ENCODE peak calls at places on chromosomes 16 and 17, in five cellular contexts. R, P, G, N and K are unnamed samples. For H3K36me3 and H3K27me3, the result is how much of the 10 kb centered on the place peaks cover.

GRCh38 chr17:61250335-61250890 is 149.2 kb upstream of the TBX2 start:
- DNase-seq in R (no peak), P (no peak), G (no peak), N (no peak), K (no peak)

GRCh38 chr16:6018848-6019489 is 921.4 kb upstream of the EEF2KMT start:
- DNase-seq in R (no peak), P (no peak), G (no peak), N (no peak), K (no peak)

GRCh38 chr16:15544405-15544804 is 98.5 kb downstream of the MARF1 start:
- DNase-seq in R (no peak), P (no peak), G (no peak), N (no peak), K (no peak)

GRCh38 chr16:51651061-51651466 is 500.0 kb upstream of the SALL1 start:
- DNase-seq in R (no peak), P (no peak), G (no peak), N (no peak), K (no peak)

GRCh38 chr17:29572691-29573557 is 4.4 kb downstream of the TP53I13 start:
- DNase-seq in R (no peak), P (peak), G (peak), N (peak), K (no peak)

GRCh38 chr17:6597727-6598126 is 41.4 kb upstream of the PITPNM3 start:
- DNase-seq in R (no peak), P (no peak), G (no peak), N (no peak), K (no peak)

GRCh38 chr17:69607162-69607834 is 192.8 kb downstream of the MAP2K6 start:
- DNase-seq in R (no peak), P (peak), G (peak), N (peak), K (no peak)

GRCh38 chr17:8119575-8120519 is 1.5 kb upstream of the ALOXE3 start:
- DNase-seq in R (peak), P (peak), G (peak), N (peak), K (peak)

GRCh38 chr16:89536886-89537548 is 23.5 kb upstream of the RPL13 start:
- DNase-seq in R (no peak), P (no peak), G (no peak), N (no peak), K (no peak)

GRCh38 chr16:11552445-11552844 is 34.3 kb downstream of the LITAF start:
- DNase-seq in R (no peak), P (no peak), G (no peak), N (no peak), K (no peak)

GRCh38 chr16:75306102-75306762 is 54.8 kb upstream of the BCAR1 start:
- DNase-seq in R (no peak), P (peak), G (peak), N (no peak), K (no peak)

GRCh38 chr16:83615131-83615530 is 192.6 kb upstream of the HSBP1 start:
- DNase-seq in R (peak), P (no peak), G (no peak), N (no peak), K (no peak)

GRCh38 chr17:10156579-10157488 is 41.6 kb downstream of the GAS7 start:
- DNase-seq in R (peak), P (no peak), G (peak), N (peak), K (no peak)

GRCh38 chr17:72501404-72502110 is 380.7 kb downstream of the SOX9 start:
- DNase-seq in R (no peak), P (no peak), G (peak), N (no peak), K (no peak)

GRCh38 chr16:17461951-17462729 is 8.6 kb downstream of the XYLT1 start:
- DNase-seq in R (no peak), P (no peak), G (no peak), N (no peak), K (no peak)

GRCh38 chr17:57665128-57665527 is 80.0 kb downstream of the CCDC182 start:
- DNase-seq in R (no peak), P (peak), G (no peak), N (no peak), K (no peak)

GRCh38 chr17:4980644-4981216 is 6.7 kb downstream of the CAMTA2 start:
- DNase-seq in R (no peak), P (no peak), G (no peak), N (no peak), K (no peak)

GRCh38 chr16:66742409-66742808 is 9.0 kb downstream of the DYNC1LI2 start:
- DNase-seq in R (no peak), P (no peak), G (no peak), N (no peak), K (no peak)

GRCh38 chr16:82061861-82062525 is 26.9 kb downstream of the HSD17B2 start:
- DNase-seq in R (no peak), P (no peak), G (no peak), N (no peak), K (no peak)

GRCh38 chr17:66567234-66568170 is 265.1 kb downstream of the PRKCA start:
- DNase-seq in R (peak), P (peak), G (peak), N (peak), K (no peak)

GRCh38 chr16:27829975-27830374 is 233.5 kb downstream of the GSG1L start:
- DNase-seq in R (no peak), P (peak), G (no peak), N (no peak), K (no peak)

GRCh38 chr17:76996741-76997694 is 128.8 kb downstream of the MGAT5B start:
- DNase-seq in R (no peak), P (no peak), G (no peak), N (no peak), K (no peak)

GRCh38 chr16:19948186-19949104 is 63.8 kb upstream of the GPRC5B start:
- DNase-seq in R (no peak), P (no peak), G (no peak), N (no peak), K (no peak)

GRCh38 chr17:45096141-45096540 is 35.0 kb downstream of the NMT1 start:
- DNase-seq in R (no peak), P (no peak), G (no peak), N (no peak), K (no peak)

GRCh38 chr16:46629331-46629843 is 8.2 kb upstream of the SHCBP1 start:
- DNase-seq in R (no peak), P (no peak), G (no peak), N (no peak), K (no peak)

GRCh38 chr17:66560691-66561090 is 258.3 kb downstream of the PRKCA start:
- DNase-seq in R (no peak), P (no peak), G (no peak), N (no peak), K (no peak)

GRCh38 chr16:67950335-67950843 is 6.5 kb upstream of the LCAT start:
- DNase-seq in R (no peak), P (no peak), G (no peak), N (no peak), K (no peak)
- H3K36me3 ChIP-seq in R (half or more), P (under half), G (half or more), N (half or more), K (half or more)

GRCh38 chr16:13781579-13782338 is 138.2 kb upstream of the ERCC4 start:
- DNase-seq in R (no peak), P (no peak), G (no peak), N (no peak), K (no peak)

GRCh38 chr16:13779676-13780075 is 140.3 kb upstream of the ERCC4 start:
- DNase-seq in R (no peak), P (no peak), G (no peak), N (no peak), K (no peak)

GRCh38 chr16:13780841-13781553 is 139.0 kb upstream of the ERCC4 start:
- DNase-seq in R (no peak), P (no peak), G (no peak), N (no peak), K (no peak)

GRCh38 chr16:13780406-13780805 is 139.5 kb upstream of the ERCC4 start:
- DNase-seq in R (no peak), P (no peak), G (no peak), N (no peak), K (no peak)
- H3K4me3 ChIP-seq in R (no peak), P (no peak), G (no peak), N (no peak), K (no peak)

DNA sequence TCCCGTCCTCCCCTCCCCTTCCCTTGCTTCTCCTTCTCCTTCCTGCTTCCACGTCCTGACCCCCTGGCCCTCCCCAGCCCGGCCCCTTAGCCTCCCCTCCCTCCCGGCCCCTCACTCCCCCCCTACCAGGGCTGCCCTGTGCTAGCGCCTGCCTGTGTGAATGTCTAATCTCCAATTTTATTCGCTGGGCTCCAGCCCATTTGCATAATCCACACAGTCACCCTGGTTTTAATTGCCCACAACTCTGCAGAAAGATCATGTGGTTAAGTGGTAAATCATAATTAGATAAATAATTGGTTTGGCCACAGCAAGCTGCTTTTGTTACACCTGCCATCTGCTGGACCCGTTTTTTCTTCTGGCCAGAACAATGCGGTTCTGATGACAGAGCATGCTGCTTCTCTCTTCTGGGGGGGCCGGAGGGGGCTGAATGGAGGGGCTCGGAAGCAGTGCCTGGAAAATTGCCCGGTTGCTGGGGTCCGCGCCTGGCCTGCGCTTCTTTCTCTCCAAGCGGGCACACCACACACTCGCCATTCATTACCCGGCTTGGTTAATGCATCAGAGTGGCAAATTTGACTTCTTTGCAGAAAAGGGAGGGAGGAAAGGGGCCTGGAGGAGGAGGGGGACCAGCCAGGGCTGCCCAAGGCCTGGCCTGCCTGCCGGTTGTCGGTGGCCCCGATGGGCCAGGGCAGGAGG is 19.5 kb upstream of the GSE1 start:
- DNase-seq in R (no peak), P (no peak), G (no peak), N (no peak), K (no peak)
- H3K27me3 ChIP-seq in R (under half), P (under half), G (under half), N (under half), K (under half)

DNA sequence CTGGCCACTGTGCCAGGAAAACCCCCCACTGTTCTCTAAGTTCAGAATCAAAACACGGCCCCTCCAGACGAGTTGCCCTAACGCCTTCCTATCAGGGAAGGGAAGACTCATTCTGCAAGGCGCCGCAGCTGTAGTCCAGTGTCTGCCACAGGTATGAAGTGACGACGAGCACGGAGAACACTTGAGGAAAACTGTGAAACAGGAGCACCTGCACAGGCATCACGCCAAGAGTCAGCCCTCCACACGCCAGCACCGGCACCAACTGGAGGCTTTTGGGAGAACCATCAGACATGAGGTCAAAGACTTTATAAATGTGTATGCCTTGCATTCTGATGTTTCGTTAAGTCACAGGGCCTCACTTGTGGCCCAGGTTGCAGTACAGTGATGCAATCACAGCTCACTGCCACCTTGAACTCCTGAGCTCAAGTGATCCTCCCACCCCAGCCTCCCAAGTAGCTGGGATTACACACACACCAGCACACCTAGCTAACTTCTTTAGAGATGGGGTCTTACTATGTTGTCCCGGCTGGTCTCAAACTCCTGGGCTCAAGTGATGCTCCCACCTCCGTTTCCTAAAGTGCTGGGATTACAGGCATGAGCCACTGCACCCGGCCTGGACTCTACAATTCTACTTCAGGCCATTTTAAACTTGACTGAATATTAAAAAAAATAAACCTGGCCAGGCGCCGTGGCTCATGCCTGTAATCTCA is 22.9 kb downstream of the KLHDC4 start:
- DNase-seq in R (no peak), P (no peak), G (no peak), N (no peak), K (no peak)
- H3K36me3 ChIP-seq in R (half or more), P (under half), G (half or more), N (under half), K (under half)

DNA sequence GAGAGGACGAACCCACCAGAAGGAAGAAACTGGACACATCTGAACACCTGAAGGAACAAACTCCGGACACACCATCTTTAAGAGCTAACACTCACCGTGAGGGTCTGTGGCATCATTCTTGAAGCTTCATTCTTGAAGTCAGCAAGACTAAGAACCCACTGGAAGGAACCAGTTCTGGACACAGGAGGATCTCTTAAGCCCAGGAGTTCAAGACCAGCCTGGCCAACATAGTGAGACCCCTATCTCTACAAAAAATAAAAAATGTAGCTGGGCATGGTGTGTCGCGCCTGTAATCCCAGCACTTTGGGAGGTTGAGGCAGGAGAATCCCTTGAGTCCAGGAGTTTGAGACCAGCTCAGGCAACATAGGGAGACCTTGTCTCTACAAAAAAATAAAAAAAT is 20.5 kb upstream of the WIPF2 start:
- DNase-seq in R (no peak), P (no peak), G (no peak), N (no peak), K (no peak)
- H3K4me3 ChIP-seq in R (no peak), P (no peak), G (no peak), N (no peak), K (no peak)

GRCh38 chr17:62629556-62630364 is 2.3 kb downstream of the MRC2 start:
- DNase-seq in R (no peak), P (no peak), G (no peak), N (no peak), K (no peak)

GRCh38 chr17:62626719-62627218 is 701 bp upstream of the MRC2 start:
- DNase-seq in R (no peak), P (no peak), G (no peak), N (peak), K (no peak)

GRCh38 chr17:62628845-62629555 is 1.5 kb downstream of the MRC2 start:
- DNase-seq in R (no peak), P (no peak), G (no peak), N (no peak), K (no peak)

GRCh38 chr17:62627219-62627903 is at the start of gene MRC2:
- DNase-seq in R (no peak), P (no peak), G (no peak), N (peak), K (no peak)

DNA sequence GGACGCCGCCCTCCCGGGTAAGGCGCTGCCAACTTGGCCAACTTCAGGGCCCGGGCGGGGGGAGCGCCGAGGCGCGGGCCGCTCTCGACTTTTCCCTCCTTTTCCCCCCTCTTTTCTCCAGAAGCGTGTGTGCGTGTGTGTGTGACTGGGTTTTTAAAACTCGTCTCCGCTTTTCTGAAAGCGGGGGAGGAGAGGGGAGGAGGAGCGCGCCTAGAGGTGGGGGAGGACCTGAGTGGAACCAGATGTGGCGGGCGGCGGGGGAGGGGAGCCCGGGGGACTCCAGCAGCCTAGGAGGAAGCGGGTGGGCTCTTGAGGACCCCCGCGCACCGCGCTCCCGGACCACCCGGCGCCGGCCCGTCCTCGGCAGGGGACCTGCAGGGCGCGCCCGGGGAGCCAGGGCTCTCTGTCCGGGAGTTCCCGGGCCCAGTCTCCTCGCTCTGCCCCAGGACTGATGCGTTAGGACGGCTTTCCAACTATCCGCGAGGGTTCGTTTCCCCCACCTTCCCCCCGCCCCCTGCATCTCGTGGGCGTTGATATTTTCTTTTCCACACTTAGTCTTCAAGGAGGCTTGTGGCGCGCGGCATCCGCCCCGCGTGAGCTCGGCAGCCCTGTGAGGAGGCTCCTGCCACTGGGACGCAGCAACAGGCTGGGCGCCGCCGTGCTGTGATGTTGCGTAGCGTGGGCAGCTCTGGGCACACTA is 584 bp downstream of the MRC2 start:
- DNase-seq in R (no peak), P (no peak), G (no peak), N (peak), K (no peak)
- H3K27me3 ChIP-seq in R (under half), P (under half), G (half or more), N (half or more), K (under half)

GRCh38 chr16:12728471-12728870 is 75.2 kb downstream of the CPPED1 start:
- DNase-seq in R (no peak), P (no peak), G (no peak), N (no peak), K (no peak)
- H3K36me3 ChIP-seq in R (under half), P (under half), G (under half), N (under half), K (under half)

DNA sequence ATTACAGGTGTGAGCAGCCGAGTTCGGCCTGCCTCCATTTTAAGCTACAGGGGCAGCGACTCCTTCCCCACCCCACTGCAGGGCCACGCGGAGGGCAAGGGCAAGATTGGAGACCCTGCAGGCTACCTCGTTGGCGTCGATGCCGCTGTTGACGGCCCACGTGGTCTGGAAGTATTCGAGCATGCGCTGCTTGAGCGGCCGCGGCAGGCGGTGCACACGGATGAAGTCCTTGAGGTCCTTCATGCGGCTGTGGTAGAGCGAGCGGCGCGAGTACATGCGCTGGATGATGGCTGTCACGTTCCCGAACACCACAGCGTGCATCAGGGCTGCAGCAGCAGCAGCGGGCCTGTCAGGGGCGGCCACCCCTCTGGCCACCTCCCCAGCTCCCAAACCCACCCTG is 11.6 kb downstream of the KCNH4 start:
- DNase-seq in R (no peak), P (no peak), G (no peak), N (no peak), K (no peak)
- H3K4me3 ChIP-seq in R (no peak), P (no peak), G (no peak), N (no peak), K (no peak)

GRCh38 chr16:86515420-86515779 is 5.1 kb downstream of the FOXF1 start:
- DNase-seq in R (no peak), P (no peak), G (no peak), N (no peak), K (no peak)

GRCh38 chr16:86517033-86517432 is 6.7 kb downstream of the FOXF1 start:
- DNase-seq in R (no peak), P (peak), G (no peak), N (no peak), K (no peak)

GRCh38 chr16:86514656-86515376 is 4.5 kb downstream of the FOXF1 start:
- DNase-seq in R (no peak), P (no peak), G (no peak), N (no peak), K (no peak)

GRCh38 chr16:86516618-86517003 is 6.3 kb downstream of the FOXF1 start:
- DNase-seq in R (no peak), P (peak), G (no peak), N (no peak), K (no peak)

GRCh38 chr16:86515780-86516617 is 5.7 kb downstream of the FOXF1 start:
- DNase-seq in R (no peak), P (peak), G (no peak), N (no peak), K (no peak)
- H3K27me3 ChIP-seq in R (under half), P (under half), G (half or more), N (half or more), K (under half)

GRCh38 chr17:59779521-59779920 is 72.1 kb downstream of the VMP1 start:
- DNase-seq in R (no peak), P (no peak), G (no peak), N (no peak), K (no peak)
- H3K36me3 ChIP-seq in R (under half), P (under half), G (under half), N (under half), K (under half)